ENCODE peak calls at places on chromosome 20, in nine cellular contexts. K is sigmoid colon, A is stomach, L is upper lobe of left lung, I is endothelial cell of umbilical vein, B is vagina, E is prostate gland, T is HL-60, J is GM12891. C is an unnamed sample.

GRCh38 chr20:56710125-56710524 is 81.0 kb downstream of the TFAP2C start:
- DNase-seq in B (no peak), J (no peak), L (no peak), K (no peak), T (no peak), E (no peak), A (no peak), I (no peak), C (no peak)

GRCh38 chr20:8215516-8215915 is 83.5 kb downstream of the PLCB1 start:
- DNase-seq in K (peak; percentile 71), J (no peak), B (no peak), E (peak; percentile 20), I (peak; percentile 16), L (no peak), T (no peak), A (no peak), C (no peak)

GRCh38 chr20:11917663-11918062 is at the start of gene BTBD3:
- DNase-seq in J (no peak), K (peak; percentile 80), E (peak; percentile 55), T (no peak), A (peak; percentile 83), L (peak; percentile 73), B (no peak), I (peak; percentile 86), C (peak; percentile 68)

GRCh38 chr20:46073443-46073842 is 16.3 kb downstream of the NCOA5 start:
- DNase-seq in L (no peak), J (no peak), E (no peak), A (no peak), B (no peak), K (no peak), T (no peak), I (no peak), C (no peak)

GRCh38 chr20:53222932-53223331 is 250.8 kb downstream of the TSHZ2 start:
- DNase-seq in T (no peak), J (no peak), E (no peak), K (no peak), L (no peak), B (no peak), A (no peak), I (no peak), C (no peak)

GRCh38 chr20:35087355-35087754 is 5.3 kb downstream of the TRPC4AP start:
- DNase-seq in T (no peak), A (no peak), L (no peak), B (no peak), K (no peak), E (no peak), J (no peak), I (no peak), C (no peak)

GRCh38 chr20:46568570-46569129 is 18.2 kb upstream of the OCSTAMP start:
- DNase-seq in A (peak; percentile 96), B (no peak), J (no peak), L (peak; percentile 84), I (peak; percentile 85), E (peak; percentile 87), T (no peak), K (peak; percentile 93), C (peak; percentile 69)

GRCh38 chr20:60126975-60127374 is 168.8 kb downstream of the CDH26 start:
- DNase-seq in A (no peak), E (no peak), T (no peak), B (no peak), K (no peak), I (no peak), L (no peak), J (no peak), C (no peak)

GRCh38 chr20:37711001-37711400 is 17.2 kb downstream of the CTNNBL1 start:
- DNase-seq in K (no peak), L (no peak), T (no peak), J (no peak), B (no peak), E (no peak), A (no peak), I (peak; percentile 86), C (no peak)

GRCh38 chr20:2364014-2364413 is 16.7 kb upstream of the TGM6 start:
- DNase-seq in K (no peak), B (no peak), L (no peak), A (no peak), E (no peak), T (no peak), J (no peak), I (peak; percentile 53), C (no peak)
- TF ChIP-seq POLR2AphosphoS5 in K (no peak), B (peak; percentile 18), L (no peak), A (no peak), E (no peak), T (no peak), J (no peak), I (no peak), C (no peak)

DNA sequence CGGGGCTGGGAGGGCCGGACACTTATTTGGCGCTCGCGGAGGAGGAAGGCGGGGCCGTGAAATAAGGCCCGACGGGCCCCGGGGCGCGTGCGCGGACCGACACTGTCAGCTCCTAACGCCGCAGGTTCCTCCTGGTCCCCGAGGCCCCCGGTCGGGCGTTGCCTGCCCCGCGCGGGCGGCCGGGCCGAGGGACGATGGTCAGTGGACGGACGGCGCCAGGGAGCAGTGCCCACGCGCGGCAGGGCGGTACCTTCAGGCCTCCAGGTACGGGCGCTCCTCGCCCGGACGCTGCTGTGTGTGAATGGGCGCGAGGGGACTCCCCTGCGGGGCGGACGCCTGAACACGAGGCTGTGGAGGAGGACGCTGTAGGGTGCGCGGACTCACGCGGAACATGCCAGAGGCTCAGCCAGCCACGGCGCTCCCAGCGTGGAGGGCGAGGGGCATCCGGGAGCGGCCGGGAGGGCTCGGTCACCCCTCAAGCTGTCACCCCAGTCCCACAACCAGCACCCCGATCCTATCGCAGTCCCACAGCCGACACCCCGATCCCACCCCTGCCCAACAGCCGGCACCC is 313 bp upstream of the GMEB2 start:
- DNase-seq in J (peak; percentile 95), E (peak; percentile 93), I (peak; percentile 93), K (peak; percentile 98), T (peak; percentile 87), B (no peak), A (peak; percentile 96), L (peak; percentile 94), C (peak; percentile 97)
- TF ChIP-seq POLR2AphosphoS5 in J (peak; percentile 85), E (peak; percentile 74), I (peak; percentile 90), K (peak; percentile 81), T (peak; percentile 90), B (peak; percentile 16), A (peak; percentile 85), L (peak; percentile 91), C (peak; percentile 85)

GRCh38 chr20:4465855-4466545 is 255.7 kb upstream of the PRND start:
- DNase-seq in E (no peak), I (no peak), K (no peak), B (no peak), L (no peak), J (no peak), A (no peak), T (no peak), C (no peak)
- TF ChIP-seq POLR2AphosphoS5 in E (no peak), I (no peak), K (no peak), B (no peak), L (no peak), J (no peak), A (no peak), T (no peak), C (no peak)

GRCh38 chr20:50186151-50186885 is 4.3 kb upstream of the CEBPB start:
- DNase-seq in A (peak; percentile 99), T (peak; percentile 77), B (no peak), K (peak; percentile 97), J (no peak), L (peak; percentile 95), E (peak; percentile 94), I (peak; percentile 72), C (peak; percentile 97)
- TF ChIP-seq POLR2AphosphoS5 in A (peak; percentile 50), T (no peak), B (peak; percentile 59), K (peak; percentile 23), J (no peak), L (no peak), E (peak; percentile 68), I (no peak), C (no peak)

GRCh38 chr20:61349447-61350165 is 97.5 kb downstream of the CDH4 start:
- DNase-seq in J (no peak), I (no peak), K (peak; percentile 58), T (no peak), L (no peak), B (no peak), A (no peak), E (no peak), C (no peak)
- TF ChIP-seq POLR2AphosphoS5 in J (no peak), I (no peak), K (no peak), T (no peak), L (no peak), B (no peak), A (no peak), E (no peak), C (no peak)

DNA sequence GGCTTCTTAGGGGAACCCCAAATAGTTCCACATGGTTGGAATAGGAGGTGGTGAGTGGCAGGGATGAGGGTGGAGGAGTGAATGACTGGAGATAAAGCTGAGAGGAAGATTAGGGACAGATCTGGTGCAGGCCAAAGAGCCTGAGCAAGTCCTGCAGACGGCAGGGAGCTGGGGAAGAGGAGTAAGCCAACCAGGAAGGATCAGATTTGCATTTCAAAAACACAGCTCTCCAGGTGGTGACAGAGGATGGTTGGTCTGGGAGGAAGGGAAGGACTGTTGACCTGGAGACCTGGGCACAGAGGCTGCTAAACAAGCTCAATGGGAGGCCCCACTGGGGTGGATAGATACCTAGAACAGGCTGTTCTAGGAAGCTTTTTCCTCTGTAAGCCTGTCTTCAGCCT is 56.8 kb upstream of the EPB41L1 start:
- DNase-seq in J (no peak), E (no peak), T (no peak), L (no peak), I (peak; percentile 35), A (peak; percentile 53), K (no peak), B (no peak), C (peak; percentile 40)
- TF ChIP-seq POLR2AphosphoS5 in J (no peak), E (no peak), T (no peak), L (no peak), I (no peak), A (no peak), K (no peak), B (no peak), C (no peak)

GRCh38 chr20:25223765-25224720 is 23.8 kb upstream of the PYGB start:
- DNase-seq in B (no peak), T (no peak), L (no peak), I (no peak), E (no peak), A (peak; percentile 22), J (no peak), K (no peak), C (no peak)
- TF ChIP-seq POLR2AphosphoS5 in B (no peak), T (no peak), L (no peak), I (no peak), E (no peak), A (no peak), J (no peak), K (no peak), C (no peak)